ENCODE peak calls at places on chromosomes 6 and 20, in four cellular contexts. U is HFF-Myc, M is H9, X is AML-193. J is an unnamed sample.

GRCh38 chr20:4602297-4602631 is 119.4 kb upstream of the PRND start:
- DNase-seq in U (no peak), M (no peak), X (no peak), J (no peak)

GRCh38 chr20:24502184-24502583 is 32.8 kb downstream of the SYNDIG1 start:
- DNase-seq in U (peak), M (peak), X (no peak), J (no peak)

GRCh38 chr6:82954937-82955577 is 110.6 kb downstream of the UBE3D start:
- DNase-seq in U (no peak), M (no peak), X (no peak), J (no peak)

GRCh38 chr20:37095108-37095608 is 639 bp downstream of the RBL1 start:
- DNase-seq in U (no peak), M (no peak), X (no peak), J (peak)

GRCh38 chr6:42960243-42961019 is at the start of gene GNMT:
- DNase-seq in U (no peak), M (peak), X (no peak), J (peak)

GRCh38 chr20:41098703-41099250 is 38.6 kb upstream of the PLCG1 start:
- DNase-seq in U (no peak), M (no peak), X (peak), J (no peak)

GRCh38 chr6:161273356-161273751 is 507 bp downstream of the AGPAT4 start:
- DNase-seq in U (no peak), M (no peak), X (no peak), J (no peak)

GRCh38 chr6:7073082-7073783 is 34.5 kb upstream of the RREB1 start:
- DNase-seq in U (no peak), M (no peak), X (no peak), J (no peak)

GRCh38 chr6:165728196-165728595 is 65.2 kb upstream of the PDE10A start:
- DNase-seq in U (no peak), M (no peak), X (no peak), J (no peak)

GRCh38 chr6:15892369-15892768 is 229.5 kb upstream of the DTNBP1 start:
- DNase-seq in U (no peak), M (no peak), X (peak), J (no peak)

GRCh38 chr6:157693867-157694266 is 129.2 kb upstream of the SNX9 start:
- DNase-seq in U (no peak), M (no peak), X (no peak), J (no peak)

GRCh38 chr20:20979934-20980333 is 126.2 kb downstream of the LINC00237 start:
- DNase-seq in U (no peak), M (no peak), X (no peak), J (no peak)

GRCh38 chr6:104477569-104477968 is 382.1 kb downstream of the HACE1 start:
- DNase-seq in U (no peak), M (no peak), X (no peak), J (no peak)

GRCh38 chr20:38828514-38829295 is 23.2 kb downstream of the PPP1R16B start:
- DNase-seq in U (no peak), M (no peak), X (no peak), J (no peak)

GRCh38 chr6:2839195-2839981 is 2.3 kb downstream of the SERPINB1 start:
- DNase-seq in U (no peak), M (no peak), X (peak), J (no peak)

GRCh38 chr6:64712606-64713005 is 994.4 kb downstream of the EYS start:
- DNase-seq in U (no peak), M (no peak), X (no peak), J (no peak)

GRCh38 chr6:116973992-116974391 is 97.0 kb downstream of the RFX6 start:
- DNase-seq in U (no peak), M (no peak), X (no peak), J (no peak)

GRCh38 chr6:18262812-18263560 is 1.3 kb downstream of the DEK start:
- DNase-seq in U (no peak), M (no peak), X (no peak), J (no peak)

GRCh38 chr20:25695532-25696383 is 895 bp downstream of the ZNF337 start:
- DNase-seq in U (no peak), M (no peak), X (no peak), J (no peak)

GRCh38 chr6:31128093-31128676 is 7.9 kb upstream of the CDSN start:
- DNase-seq in U (no peak), M (peak), X (peak), J (peak)

GRCh38 chr6:136761227-136761922 is 30.9 kb downstream of the MAP3K5 start:
- DNase-seq in U (no peak), M (no peak), X (peak), J (no peak)

GRCh38 chr6:150248300-150248699 is 105.5 kb downstream of the PPP1R14C start:
- DNase-seq in U (no peak), M (no peak), X (no peak), J (no peak)

GRCh38 chr6:90611543-90611864 is 24.6 kb upstream of the MAP3K7 start:
- DNase-seq in U (no peak), M (no peak), X (no peak), J (no peak)

GRCh38 chr20:61664741-61665320 is 400.9 kb downstream of the TAF4 start:
- DNase-seq in U (no peak), M (no peak), X (no peak), J (no peak)

GRCh38 chr6:89071036-89071435 is 9.5 kb upstream of the PNRC1 start:
- DNase-seq in U (no peak), M (no peak), X (no peak), J (no peak)

J was measured in iPS-NIHi11.